ENCODE peak calls at places on chromosomes 1 and 21, in seven cellular contexts. H, Y, X, J, U, Q and O are unnamed samples.

GRCh38 chr21:36297938-36298572 is 21.9 kb upstream of the MORC3 start:
- DNase-seq in Q (no peak), U (peak; percentile 66), X (no peak), J (peak; percentile 59), Y (peak; percentile 89), H (peak; percentile 70), O (no peak)

GRCh38 chr1:66137235-66137634 is 344.5 kb downstream of the PDE4B start:
- DNase-seq in J (no peak), H (no peak), X (no peak), Y (no peak), Q (no peak), U (no peak), O (no peak)

GRCh38 chr1:91535441-91535840 is 34.8 kb downstream of the CDC7 start:
- DNase-seq in H (no peak), X (no peak), Q (no peak), U (no peak), J (no peak), Y (no peak), O (no peak)

GRCh38 chr1:154971341-154971998 is 923 bp upstream of the SHC1 start:
- DNase-seq in Y (no peak), X (no peak), J (no peak), H (no peak), U (no peak), Q (no peak), O (peak; percentile 57)

GRCh38 chr1:65247419-65248359 is 61.7 kb upstream of the DNAJC6 start:
- DNase-seq in Y (no peak), X (peak; percentile 79), Q (no peak), J (no peak), H (no peak), U (no peak), O (no peak)

GRCh38 chr1:43791243-43791642 is 83.9 kb downstream of the ST3GAL3 start:
- DNase-seq in J (no peak), Q (no peak), H (no peak), X (no peak), U (no peak), Y (no peak), O (no peak)

GRCh38 chr1:178189814-178190213 is 95.9 kb downstream of the RASAL2 start:
- DNase-seq in U (no peak), H (no peak), Q (peak; percentile 31), J (no peak), X (peak; percentile 57), Y (peak; percentile 32), O (no peak)

GRCh38 chr1:58908539-58909161 is 124.8 kb upstream of the JUN start:
- DNase-seq in U (no peak), J (no peak), H (no peak), Y (no peak), X (no peak), Q (no peak), O (no peak)

GRCh38 chr1:230279583-230279945 is 146.6 kb downstream of the PGBD5 start:
- DNase-seq in X (no peak), Y (no peak), J (peak; percentile 40), Q (no peak), U (no peak), H (no peak), O (peak; percentile 66)

GRCh38 chr1:168972887-168973286 is 133.6 kb upstream of the ATP1B1 start:
- DNase-seq in Q (peak; percentile 57), X (no peak), J (peak; percentile 55), H (no peak), U (no peak), Y (no peak), O (no peak)

GRCh38 chr1:215932558-215932957 is 365.5 kb downstream of the KCTD3 start:
- DNase-seq in Q (no peak), X (no peak), Y (no peak), U (no peak), H (no peak), J (no peak), O (no peak)

GRCh38 chr21:28943631-28944030 is 49.0 kb downstream of the LTN1 start:
- DNase-seq in X (peak; percentile 67), Q (no peak), H (no peak), J (no peak), U (no peak), Y (no peak), O (no peak)

GRCh38 chr1:67355745-67356424 is 48.2 kb downstream of the IL12RB2 start:
- DNase-seq in H (no peak), Q (no peak), Y (no peak), J (no peak), U (no peak), X (peak; percentile 50), O (no peak)